ENCODE peak calls at places on chromosome 13, in four cellular contexts. O, C, T and W are unnamed samples.
A peak's percentile ranks its signal among the peaks of the same experiment; 100 is the strongest.

GRCh38 chr13:95781016-95781415 is 104.1 kb downstream of the DNAJC3 start:
- DNase-seq in O (no peak), C (no peak), T (no peak), W (no peak)

GRCh38 chr13:110841846-110842245 is 73.0 kb downstream of the ANKRD10 start:
- DNase-seq in O (no peak), C (peak; percentile 1), T (peak; percentile 18), W (no peak)

GRCh38 chr13:57630661-57631606 is 610 bp upstream of the PCDH17 start:
- DNase-seq in O (peak; percentile 3), C (no peak), T (no peak), W (no peak)

GRCh38 chr13:113231306-113232207 is 22.1 kb downstream of the CUL4A start:
- DNase-seq in O (no peak), C (no peak), T (no peak), W (no peak)

GRCh38 chr13:72851678-72852014 is 69.7 kb downstream of the PIBF1 start:
- DNase-seq in O (no peak), C (no peak), T (no peak), W (no peak)

GRCh38 chr13:80783926-80784325 is 443.0 kb upstream of the SPRY2 start:
- DNase-seq in O (no peak), C (no peak), T (no peak), W (no peak)

GRCh38 chr13:20074956-20075355 is 85.9 kb downstream of the GJA3 start:
- DNase-seq in O (no peak), C (no peak), T (no peak), W (no peak)

GRCh38 chr13:27270594-27271520 is at the start of gene RASL11A:
- DNase-seq in O (peak; percentile 81), C (peak; percentile 64), T (no peak), W (no peak)

GRCh38 chr13:28618595-28618994 is 40.3 kb upstream of the POMP start:
- DNase-seq in O (no peak), C (no peak), T (no peak), W (no peak)

GRCh38 chr13:67366533-67366932 is 136.4 kb upstream of the PCDH9 start:
- DNase-seq in O (no peak), C (no peak), T (no peak), W (peak; percentile 7)

GRCh38 chr13:44765076-44765475 is 188.9 kb upstream of the TSC22D1 start:
- DNase-seq in O (no peak), C (no peak), T (no peak), W (no peak)

GRCh38 chr13:109651854-109652253 is 134.5 kb downstream of the IRS2 start:
- DNase-seq in O (no peak), C (no peak), T (no peak), W (no peak)

GRCh38 chr13:21663197-21663596 is 7.7 kb upstream of the FGF9 start:
- DNase-seq in O (no peak), C (no peak), T (no peak), W (no peak)

GRCh38 chr13:104847863-104848262 is 1687.6 kb downstream of the EFNB2 start:
- DNase-seq in O (no peak), C (no peak), T (no peak), W (no peak)

GRCh38 chr13:80054806-80055205 is 286.1 kb downstream of the SPRY2 start:
- DNase-seq in O (no peak), C (no peak), T (no peak), W (no peak)

GRCh38 chr13:95087746-95088305 is 213.4 kb downstream of the ABCC4 start:
- DNase-seq in O (no peak), C (no peak), T (no peak), W (peak; percentile 89)

GRCh38 chr13:24727731-24728601 is 36.0 kb upstream of the RNF17 start:
- DNase-seq in O (peak; percentile 62), C (peak; percentile 79), T (peak; percentile 10), W (no peak)

GRCh38 chr13:84864341-84864740 is 934.9 kb downstream of the SLITRK6 start:
- DNase-seq in O (no peak), C (no peak), T (no peak), W (no peak)

GRCh38 chr13:51303063-51303552 is 36.4 kb upstream of the SERPINE3 start:
- DNase-seq in O (no peak), C (no peak), T (no peak), W (no peak)